ENCODE peak calls at places on chromosomes 11 and 22, in five cellular contexts. H is tibial artery, V is body of pancreas, D is stomach, Z is right atrium auricular region. N is an unnamed sample.

GRCh38 chr11:61918251-61919112 is 1.1 kb upstream of the RAB3IL1 start:
- DNase-seq in H (no peak), V (no peak), D (no peak), Z (peak; percentile 76), N (peak; percentile 78)

GRCh38 chr22:22684605-22685561 is 40.5 kb downstream of the GGTLC2 start:
- DNase-seq in H (peak; percentile 45), V (peak; percentile 41), D (no peak), Z (no peak), N (no peak)

GRCh38 chr11:117945047-117945820 is 16.0 kb upstream of the TMPRSS13 start:
- DNase-seq in H (no peak), V (no peak), D (peak; percentile 10), Z (peak; percentile 18), N (no peak)

GRCh38 chr11:123202155-123202714 is 7.2 kb upstream of the CLMP start:
- DNase-seq in H (no peak), V (no peak), D (no peak), Z (peak; percentile 76), N (no peak)

GRCh38 chr11:119991669-119992068 is 146.2 kb downstream of the TRIM29 start:
- DNase-seq in H (no peak), V (no peak), D (no peak), Z (no peak), N (no peak)

GRCh38 chr11:98561216-98561615 is 459.5 kb upstream of the CNTN5 start:
- DNase-seq in H (no peak), V (no peak), D (no peak), Z (no peak), N (no peak)

GRCh38 chr11:34624069-34624468 is 3.2 kb downstream of the EHF start:
- DNase-seq in H (no peak), V (peak; percentile 65), D (peak; percentile 76), Z (no peak), N (no peak)

GRCh38 chr22:22072169-22072836 is 89.7 kb upstream of the TOP3B start:
- DNase-seq in H (no peak), V (no peak), D (no peak), Z (no peak), N (no peak)

GRCh38 chr11:117794772-117795629 is 2.0 kb downstream of the DSCAML1 start:
- DNase-seq in H (no peak), V (no peak), D (no peak), Z (no peak), N (no peak)

GRCh38 chr11:28983780-28984179 is 875.6 kb downstream of the METTL15 start:
- DNase-seq in H (no peak), V (peak; percentile 26), D (no peak), Z (no peak), N (no peak)

GRCh38 chr22:25896592-25896991 is 154.6 kb downstream of the MYO18B start:
- DNase-seq in H (no peak), V (no peak), D (no peak), Z (no peak), N (no peak)

DNA sequence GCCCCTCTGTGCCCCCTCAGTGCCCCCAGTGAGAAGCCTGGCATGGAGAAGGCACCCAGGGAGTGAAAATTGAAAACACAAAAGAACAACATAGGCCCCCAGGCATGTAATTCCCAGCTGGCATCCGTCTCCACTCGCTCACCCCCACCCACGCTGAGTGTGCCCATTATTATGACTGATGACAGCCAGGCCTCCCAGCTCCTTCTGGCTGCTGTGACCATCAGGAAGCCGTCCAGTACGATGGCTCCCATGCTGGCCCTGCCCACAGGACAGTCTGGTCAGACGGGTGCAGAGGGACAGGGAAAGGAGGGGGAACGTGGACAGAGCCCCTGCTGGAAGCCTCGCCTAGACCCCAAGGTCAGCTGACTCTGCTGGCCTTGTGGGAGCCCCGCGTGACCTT is 30.0 kb downstream of the ELFN2 start:
- DNase-seq in H (no peak), V (no peak), D (no peak), Z (no peak), N (no peak)
- H3K4me1 ChIP-seq in H (no peaks in the 10 kb centered on the region), V (no peaks in the 10 kb centered on the region), D (no peaks in the 10 kb centered on the region), Z (no peaks in the 10 kb centered on the region), N (no peaks in the 10 kb centered on the region)

DNA sequence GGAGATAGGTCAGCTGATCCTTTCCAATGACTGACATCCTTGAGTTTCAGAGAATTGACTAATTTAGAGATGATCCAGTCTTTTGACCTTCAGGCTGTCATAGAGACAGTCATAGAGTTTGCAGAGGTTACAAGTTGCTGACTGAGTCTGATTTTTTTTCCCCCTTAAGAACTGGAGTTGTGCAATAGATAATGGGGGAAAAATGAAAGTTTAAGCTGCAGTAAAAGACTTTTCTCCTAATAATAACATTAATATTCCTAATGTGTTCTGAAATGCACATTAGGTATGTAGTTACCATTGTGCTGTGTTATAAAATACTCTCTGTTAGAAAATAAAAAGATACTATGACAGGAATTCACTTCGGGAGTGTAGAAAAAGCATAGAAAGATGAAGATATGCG is 876.9 kb upstream of the RAG2 start:
- DNase-seq in H (no peak), V (no peak), D (no peak), Z (no peak), N (no peak)
- H3K27ac ChIP-seq in H (no peak overlapping the region), V (no peak overlapping the region), D (no peak overlapping the region), Z (no peak overlapping the region), N (no peak overlapping the region)

GRCh38 chr11:3139086-3139440 is 26.0 kb downstream of the OSBPL5 start:
- DNase-seq in H (no peak), V (no peak), D (no peak), Z (no peak), N (peak; percentile 50)

GRCh38 chr11:3137486-3138177 is 27.5 kb downstream of the OSBPL5 start:
- DNase-seq in H (peak; percentile 58), V (no peak), D (no peak), Z (no peak), N (no peak)

GRCh38 chr11:3136542-3137455 is 28.3 kb downstream of the OSBPL5 start:
- DNase-seq in H (peak; percentile 62), V (peak; percentile 2), D (no peak), Z (no peak), N (peak; percentile 51)

GRCh38 chr11:3139481-3140290 is 25.4 kb downstream of the OSBPL5 start:
- DNase-seq in H (no peak), V (no peak), D (no peak), Z (no peak), N (peak; percentile 3)

DNA sequence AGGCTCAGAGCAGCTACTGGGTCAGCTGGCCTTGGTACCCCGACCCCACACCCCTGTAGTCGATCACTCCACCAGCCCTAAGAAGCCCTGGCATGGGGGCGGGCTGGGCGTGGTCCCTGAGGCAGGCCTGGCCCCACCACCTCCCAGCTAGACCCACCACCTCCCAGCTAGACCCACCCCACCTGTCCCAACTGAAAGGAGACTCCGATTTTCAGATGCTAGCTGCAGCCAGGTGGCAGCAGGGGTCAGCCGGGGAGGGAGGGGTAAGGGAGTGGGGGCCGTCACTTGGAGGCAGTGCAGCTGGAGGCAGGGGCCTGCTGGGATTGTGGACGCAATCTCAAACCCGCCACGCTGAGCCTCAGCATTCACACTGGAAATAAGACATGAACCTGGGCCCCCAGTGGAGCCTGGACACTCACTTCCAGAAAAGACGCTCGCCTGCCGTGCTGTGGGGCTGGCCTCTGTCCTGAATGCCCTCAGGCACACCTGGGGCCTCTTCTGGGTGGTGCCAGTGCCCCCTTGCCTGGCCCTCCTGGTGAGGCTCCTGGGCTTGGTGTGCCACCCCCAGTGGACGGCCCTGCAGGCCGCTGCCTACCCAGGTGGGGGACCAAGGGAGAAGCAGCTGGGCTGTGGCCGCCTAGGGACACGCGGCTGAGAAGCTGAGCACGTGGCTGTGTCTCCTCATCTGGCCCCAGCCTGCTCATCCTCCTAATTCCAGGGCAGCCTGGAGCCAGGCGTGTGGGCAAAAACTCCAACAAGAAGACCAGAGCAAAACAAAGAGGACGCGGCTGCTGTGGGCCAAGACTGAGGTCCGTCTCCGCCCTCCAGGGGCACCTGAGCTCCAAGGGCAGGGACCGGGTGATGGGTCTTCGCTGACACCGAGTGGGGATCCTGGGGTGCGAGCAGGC is 26.7 kb downstream of the OSBPL5 start:
- DNase-seq in H (peak; percentile 63), V (no peak), D (no peak), Z (no peak), N (peak; percentile 32)
- TF ChIP-seq CTCF in H (no peak), V (no peak), D (no peak), Z (no peak), N (no peak)

DNA sequence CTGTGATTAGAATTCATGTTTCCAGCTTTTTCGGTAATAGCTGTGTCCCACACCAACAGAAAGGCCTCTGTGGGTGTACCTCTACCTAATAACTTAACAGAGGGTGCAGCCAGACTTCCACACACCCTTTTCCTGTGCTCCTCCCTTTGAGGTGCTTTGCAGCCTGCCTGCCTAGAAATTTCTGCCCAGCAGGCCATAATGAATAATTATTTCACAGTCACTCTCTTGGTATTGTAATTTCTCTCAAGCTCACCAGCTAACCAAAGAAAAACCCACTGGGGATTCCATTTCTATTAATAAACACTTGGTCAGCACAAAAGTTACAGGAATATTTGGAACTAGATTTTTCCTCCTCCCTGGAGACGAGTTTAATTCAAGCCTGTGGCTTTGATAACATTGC is 13.3 kb downstream of the WT1 start:
- DNase-seq in H (no peak), V (no peak), D (no peak), Z (no peak), N (no peak)
- H3K4me1 ChIP-seq in H (peaks cover 4% of the 10 kb centered on the region), V (peaks cover 7% of the 10 kb centered on the region), D (peaks cover 6% of the 10 kb centered on the region), Z (no peaks in the 10 kb centered on the region), N (no peaks in the 10 kb centered on the region)

DNA sequence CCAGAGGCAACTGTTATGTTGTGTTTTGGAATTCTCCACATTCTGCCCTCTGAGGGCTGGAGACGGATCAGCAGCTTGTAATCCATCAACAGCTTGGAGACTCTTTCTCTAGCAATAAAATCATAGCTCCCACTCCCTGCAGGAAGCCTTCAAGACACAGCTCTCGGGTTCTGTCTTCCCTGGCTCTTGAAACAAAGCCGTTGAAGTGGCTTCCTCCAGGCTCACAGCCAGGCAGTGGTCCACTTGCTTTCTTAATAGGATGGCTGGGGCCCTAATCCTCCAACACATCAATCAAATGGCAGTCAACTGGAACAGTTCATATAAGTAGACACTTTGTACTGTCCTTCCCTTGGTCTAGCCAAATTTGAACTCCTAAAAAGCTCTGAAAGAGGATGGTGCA is 74.4 kb downstream of the SC5D start:
- DNase-seq in H (no peak), V (no peak), D (no peak), Z (no peak), N (no peak)
- H3K27ac ChIP-seq in H (no peak overlapping the region), V (no peak overlapping the region), D (no peak overlapping the region), Z (no peak overlapping the region), N (no peak overlapping the region)

GRCh38 chr11:1153105-1153950 is 4.4 kb upstream of the MUC5AC start:
- DNase-seq in H (peak; percentile 58), V (no peak), D (no peak), Z (peak; percentile 54), N (peak; percentile 13)

GRCh38 chr11:1155274-1155693 is 2.5 kb upstream of the MUC5AC start:
- DNase-seq in H (no peak), V (no peak), D (no peak), Z (no peak), N (no peak)

GRCh38 chr11:1151366-1152315 is 6.1 kb upstream of the MUC5AC start:
- DNase-seq in H (peak; percentile 55), V (no peak), D (no peak), Z (peak; percentile 54), N (peak; percentile 42)

GRCh38 chr11:1152316-1153104 is 5.2 kb upstream of the MUC5AC start:
- DNase-seq in H (peak; percentile 59), V (no peak), D (peak; percentile 72), Z (peak; percentile 54), N (no peak)

GRCh38 chr11:1153951-1154487 is 3.7 kb upstream of the MUC5AC start:
- DNase-seq in H (peak; percentile 77), V (peak; percentile 27), D (peak; percentile 84), Z (peak; percentile 73), N (peak; percentile 73)
- TF ChIP-seq CTCF in H (no peak), V (no peak), D (no peak), Z (no peak), N (no peak)

DNA sequence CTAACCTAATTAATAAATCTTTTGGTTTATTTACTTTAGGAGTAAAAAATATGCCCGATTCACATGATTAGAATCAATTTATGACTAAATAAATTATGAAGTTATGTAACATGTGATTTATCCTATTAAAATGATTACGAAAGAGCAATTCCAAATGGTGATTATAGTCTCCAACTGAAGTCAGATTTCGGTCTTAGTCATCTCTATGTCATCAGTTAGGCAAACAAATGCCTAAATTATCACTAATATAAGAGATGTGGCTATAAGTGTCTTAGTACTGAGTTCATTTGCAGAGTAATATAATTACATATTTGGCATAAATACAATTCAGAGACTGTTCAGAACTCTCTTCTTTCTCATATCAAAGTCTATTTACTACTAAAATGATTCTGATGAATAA is 286.9 kb upstream of the CCDC90B start:
- DNase-seq in H (no peak), V (no peak), D (no peak), Z (no peak), N (no peak)
- H3K4me1 ChIP-seq in H (no peaks in the 10 kb centered on the region), V (peaks cover 9% of the 10 kb centered on the region), D (no peaks in the 10 kb centered on the region), Z (no peaks in the 10 kb centered on the region), N (no peaks in the 10 kb centered on the region)

N was measured in psoas muscle.